ENCODE peak calls at places on chromosomes 5 and 9, in seven cellular contexts. One of them, this sample, is unnamed.

GRCh38 chr5:179454354-179454753 is 96.0 kb upstream of the RUFY1 start:
- DNase-seq in A172: no peak
- DNase-seq in epithelial cell of esophagus: no peak
- DNase-seq in OCI-LY7: no peak
- DNase-seq in stimulated activated CD4-positive, alpha-beta T cell treated with anti-CD3 and anti-CD28 coated beads, Interleukin-2, amount 100 ng/mL, for 48 hours: no peak
- DNase-seq in HS-5: no peak
- DNase-seq in choroid plexus epithelial cell: no peak
- DNase-seq in this sample: no peak

GRCh38 chr5:2175842-2176404 is 293.2 kb upstream of the IRX4 start:
- DNase-seq in choroid plexus epithelial cell: no peak
- DNase-seq in epithelial cell of esophagus: no peak
- DNase-seq in HS-5: no peak
- DNase-seq in stimulated activated CD4-positive, alpha-beta T cell treated with anti-CD3 and anti-CD28 coated beads, Interleukin-2, amount 100 ng/mL, for 48 hours: no peak
- DNase-seq in A172: no peak
- DNase-seq in OCI-LY7: no peak
- DNase-seq in this sample: no peak

GRCh38 chr5:156497816-156498215 is 170.9 kb downstream of the SGCD start:
- DNase-seq in choroid plexus epithelial cell: no peak
- DNase-seq in epithelial cell of esophagus: peak; percentile 22
- DNase-seq in stimulated activated CD4-positive, alpha-beta T cell treated with anti-CD3 and anti-CD28 coated beads, Interleukin-2, amount 100 ng/mL, for 48 hours: no peak
- DNase-seq in OCI-LY7: no peak
- DNase-seq in A172: no peak
- DNase-seq in HS-5: no peak
- DNase-seq in this sample: no peak

GRCh38 chr9:128706671-128707381 is 4.5 kb downstream of the PKN3 start:
- DNase-seq in OCI-LY7: no peak
- DNase-seq in epithelial cell of esophagus: no peak
- DNase-seq in stimulated activated CD4-positive, alpha-beta T cell treated with anti-CD3 and anti-CD28 coated beads, Interleukin-2, amount 100 ng/mL, for 48 hours: no peak
- DNase-seq in choroid plexus epithelial cell: no peak
- DNase-seq in A172: no peak
- DNase-seq in HS-5: no peak
- DNase-seq in this sample: no peak

GRCh38 chr5:87339986-87340385 is 72.3 kb downstream of the RASA1 start:
- DNase-seq in stimulated activated CD4-positive, alpha-beta T cell treated with anti-CD3 and anti-CD28 coated beads, Interleukin-2, amount 100 ng/mL, for 48 hours: no peak
- DNase-seq in OCI-LY7: no peak
- DNase-seq in epithelial cell of esophagus: no peak
- DNase-seq in HS-5: no peak
- DNase-seq in A172: peak; percentile 14
- DNase-seq in choroid plexus epithelial cell: no peak
- DNase-seq in this sample: no peak

GRCh38 chr5:109484597-109484996 is 74.8 kb upstream of the PJA2 start:
- DNase-seq in HS-5: no peak
- DNase-seq in choroid plexus epithelial cell: no peak
- DNase-seq in stimulated activated CD4-positive, alpha-beta T cell treated with anti-CD3 and anti-CD28 coated beads, Interleukin-2, amount 100 ng/mL, for 48 hours: no peak
- DNase-seq in A172: no peak
- DNase-seq in OCI-LY7: no peak
- DNase-seq in epithelial cell of esophagus: no peak
- DNase-seq in this sample: no peak

GRCh38 chr5:150559088-150559487 is 51.2 kb downstream of the NDST1 start:
- DNase-seq in stimulated activated CD4-positive, alpha-beta T cell treated with anti-CD3 and anti-CD28 coated beads, Interleukin-2, amount 100 ng/mL, for 48 hours: no peak
- DNase-seq in epithelial cell of esophagus: no peak
- DNase-seq in OCI-LY7: no peak
- DNase-seq in A172: no peak
- DNase-seq in HS-5: no peak
- DNase-seq in choroid plexus epithelial cell: no peak
- DNase-seq in this sample: no peak

GRCh38 chr9:134748637-134749036 is 107.0 kb downstream of the COL5A1 start:
- DNase-seq in stimulated activated CD4-positive, alpha-beta T cell treated with anti-CD3 and anti-CD28 coated beads, Interleukin-2, amount 100 ng/mL, for 48 hours: no peak
- DNase-seq in HS-5: no peak
- DNase-seq in choroid plexus epithelial cell: no peak
- DNase-seq in epithelial cell of esophagus: no peak
- DNase-seq in OCI-LY7: no peak
- DNase-seq in A172: no peak
- DNase-seq in this sample: no peak

GRCh38 chr5:87413116-87413645 is 451 bp upstream of the CCNH start:
- DNase-seq in OCI-LY7: no peak
- DNase-seq in A172: no peak
- DNase-seq in epithelial cell of esophagus: no peak
- DNase-seq in stimulated activated CD4-positive, alpha-beta T cell treated with anti-CD3 and anti-CD28 coated beads, Interleukin-2, amount 100 ng/mL, for 48 hours: no peak
- DNase-seq in choroid plexus epithelial cell: peak; percentile 37
- DNase-seq in HS-5: no peak
- DNase-seq in this sample: no peak

This sample was measured in RWPE2.